ENCODE peak calls at places on chromosome 7, in five cellular contexts. One of them, this sample, is unnamed.

GRCh38 chr7:38211940-38212339 is 33.9 kb downstream of the STARD3NL start:
- DNase-seq in K562: no peak
- DNase-seq in GM12878: no peak
- DNase-seq in HepG2: no peak
- DNase-seq in H1: no peak
- DNase-seq in this sample: no peak

GRCh38 chr7:94394399-94395140 is at the start of gene COL1A2:
- DNase-seq in K562: peak
- DNase-seq in GM12878: no peak
- DNase-seq in H1: no peak
- DNase-seq in HepG2: no peak
- DNase-seq in this sample: peak

GRCh38 chr7:1557006-1557405 is 1.0 kb upstream of the TMEM184A start:
- DNase-seq in HepG2: no peak
- DNase-seq in H1: no peak
- DNase-seq in GM12878: no peak
- DNase-seq in K562: no peak
- DNase-seq in this sample: no peak

GRCh38 chr7:71239517-71239916 is 107.6 kb downstream of the GALNT17 start:
- DNase-seq in H1: no peak
- DNase-seq in K562: no peak
- DNase-seq in GM12878: no peak
- DNase-seq in HepG2: no peak
- DNase-seq in this sample: no peak

GRCh38 chr7:78441737-78442136 is 643.2 kb downstream of the PHTF2 start:
- DNase-seq in HepG2: no peak
- DNase-seq in GM12878: no peak
- DNase-seq in K562: no peak
- DNase-seq in H1: no peak
- DNase-seq in this sample: peak

GRCh38 chr7:94216944-94217461 is 177.7 kb upstream of the COL1A2 start:
- DNase-seq in K562: no peak
- DNase-seq in HepG2: no peak
- DNase-seq in GM12878: no peak
- DNase-seq in H1: no peak
- DNase-seq in this sample: no peak

GRCh38 chr7:143405671-143406352 is 2.8 kb downstream of the EPHA1 start:
- DNase-seq in H1: peak
- DNase-seq in GM12878: no peak
- DNase-seq in K562: no peak
- DNase-seq in HepG2: no peak
- DNase-seq in this sample: peak

GRCh38 chr7:17939670-17940301 is 508 bp downstream of the SNX13 start:
- DNase-seq in H1: no peak
- DNase-seq in GM12878: no peak
- DNase-seq in HepG2: peak
- DNase-seq in K562: peak
- DNase-seq in this sample: peak

GRCh38 chr7:80273327-80273726 is 138.7 kb downstream of the GNAI1 start:
- DNase-seq in K562: no peak
- DNase-seq in GM12878: no peak
- DNase-seq in HepG2: no peak
- DNase-seq in H1: no peak
- DNase-seq in this sample: no peak

GRCh38 chr7:158945514-158945913 is 89.2 kb downstream of the DYNC2I1 start:
- DNase-seq in HepG2: no peak
- DNase-seq in K562: no peak
- DNase-seq in H1: no peak
- DNase-seq in GM12878: no peak
- DNase-seq in this sample: peak

GRCh38 chr7:95046494-95047240 is 139.3 kb downstream of the PPP1R9A start:
- DNase-seq in K562: no peak
- DNase-seq in H1: no peak
- DNase-seq in GM12878: no peak
- DNase-seq in HepG2: no peak
- DNase-seq in this sample: no peak

GRCh38 chr7:20121404-20121803 is 95.8 kb downstream of the MACC1 start:
- DNase-seq in H1: no peak
- DNase-seq in HepG2: no peak
- DNase-seq in GM12878: no peak
- DNase-seq in K562: no peak
- DNase-seq in this sample: no peak

GRCh38 chr7:155408657-155409586 is 49.0 kb upstream of the EN2 start:
- DNase-seq in H1: no peak
- DNase-seq in HepG2: peak
- DNase-seq in GM12878: no peak
- DNase-seq in K562: no peak
- DNase-seq in this sample: peak

GRCh38 chr7:157650801-157651200 is 314.0 kb downstream of the DNAJB6 start:
- DNase-seq in K562: no peak
- DNase-seq in GM12878: no peak
- DNase-seq in HepG2: no peak
- DNase-seq in H1: no peak
- DNase-seq in this sample: no peak

GRCh38 chr7:139340037-139340807 is 915 bp upstream of the FMC1 start:
- DNase-seq in HepG2: peak
- DNase-seq in H1: peak
- DNase-seq in K562: peak
- DNase-seq in GM12878: peak
- DNase-seq in this sample: peak

GRCh38 chr7:151249034-151249731 is 689 bp upstream of the SMARCD3 start:
- DNase-seq in GM12878: no peak
- DNase-seq in HepG2: no peak
- DNase-seq in K562: peak
- DNase-seq in H1: no peak
- DNase-seq in this sample: peak

GRCh38 chr7:82624337-82624736 is 180.8 kb upstream of the CACNA2D1 start:
- DNase-seq in K562: no peak
- DNase-seq in H1: no peak
- DNase-seq in HepG2: no peak
- DNase-seq in GM12878: no peak
- DNase-seq in this sample: no peak

GRCh38 chr7:134174797-134175261 is 47.7 kb downstream of the LRGUK start:
- DNase-seq in HepG2: peak
- DNase-seq in K562: peak
- DNase-seq in H1: no peak
- DNase-seq in GM12878: peak
- DNase-seq in this sample: no peak

GRCh38 chr7:25369794-25370193 is 141.5 kb upstream of the NPVF start:
- DNase-seq in HepG2: no peak
- DNase-seq in K562: no peak
- DNase-seq in H1: no peak
- DNase-seq in GM12878: no peak
- DNase-seq in this sample: no peak

GRCh38 chr7:158317238-158318205 is 270.1 kb downstream of the PTPRN2 start:
- DNase-seq in H1: peak
- DNase-seq in GM12878: no peak
- DNase-seq in K562: no peak
- DNase-seq in HepG2: no peak
- DNase-seq in this sample: peak

GRCh38 chr7:52831321-52831720 is 204.1 kb upstream of the POM121L12 start:
- DNase-seq in H1: no peak
- DNase-seq in K562: no peak
- DNase-seq in GM12878: no peak
- DNase-seq in HepG2: no peak
- DNase-seq in this sample: no peak

GRCh38 chr7:25215694-25216335 is 12.5 kb downstream of the NPVF start:
- DNase-seq in H1: no peak
- DNase-seq in K562: peak
- DNase-seq in HepG2: no peak
- DNase-seq in GM12878: no peak
- DNase-seq in this sample: peak

GRCh38 chr7:132351858-132352539 is 224.3 kb downstream of the PLXNA4 start:
- DNase-seq in H1: no peak
- DNase-seq in HepG2: no peak
- DNase-seq in GM12878: no peak
- DNase-seq in K562: no peak
- DNase-seq in this sample: no peak

GRCh38 chr7:37395618-37396259 is 52.9 kb downstream of the ELMO1 start:
- DNase-seq in H1: no peak
- DNase-seq in GM12878: no peak
- DNase-seq in HepG2: no peak
- DNase-seq in K562: no peak
- DNase-seq in this sample: no peak

GRCh38 chr7:108809356-108809755 is 239.7 kb downstream of the DNAJB9 start:
- DNase-seq in HepG2: no peak
- DNase-seq in GM12878: no peak
- DNase-seq in K562: no peak
- DNase-seq in H1: no peak
- DNase-seq in this sample: no peak

GRCh38 chr7:47485640-47486435 is 96.1 kb downstream of the TNS3 start:
- DNase-seq in K562: no peak
- DNase-seq in HepG2: no peak
- DNase-seq in GM12878: no peak
- DNase-seq in H1: no peak
- DNase-seq in this sample: no peak

GRCh38 chr7:41834805-41835694 is 132.2 kb upstream of the INHBA start:
- DNase-seq in K562: no peak
- DNase-seq in GM12878: no peak
- DNase-seq in HepG2: no peak
- DNase-seq in H1: no peak
- DNase-seq in this sample: no peak

GRCh38 chr7:121493553-121493952 is 97.4 kb upstream of the FAM3C start:
- DNase-seq in HepG2: no peak
- DNase-seq in H1: no peak
- DNase-seq in K562: no peak
- DNase-seq in GM12878: no peak
- DNase-seq in this sample: no peak

GRCh38 chr7:12494354-12495024 is 76.0 kb upstream of the SCIN start:
- DNase-seq in K562: peak
- DNase-seq in H1: no peak
- DNase-seq in GM12878: no peak
- DNase-seq in HepG2: no peak
- DNase-seq in this sample: peak

GRCh38 chr7:155066417-155066950 is 3.6 kb upstream of the HTR5A start:
- DNase-seq in K562: no peak
- DNase-seq in H1: no peak
- DNase-seq in GM12878: no peak
- DNase-seq in HepG2: no peak
- DNase-seq in this sample: peak

GRCh38 chr7:39588401-39588800 is 22.2 kb downstream of the YAE1 start:
- DNase-seq in GM12878: no peak
- DNase-seq in K562: no peak
- DNase-seq in H1: no peak
- DNase-seq in HepG2: no peak
- DNase-seq in this sample: no peak
- TF ChIP-seq CREB1 in GM12878: no peak
- TF ChIP-seq CREB1 in K562: no peak
- TF ChIP-seq CREB1 in H1: no peak
- TF ChIP-seq CREB1 in HepG2: no peak
- TF ChIP-seq CREB1 in this sample: no peak

GRCh38 chr7:92644406-92645113 is 54.4 kb upstream of the FAM133B start:
- DNase-seq in GM12878: no peak
- DNase-seq in HepG2: no peak
- DNase-seq in H1: no peak
- DNase-seq in K562: no peak
- DNase-seq in this sample: no peak

GRCh38 chr7:92646966-92647625 is 56.9 kb upstream of the FAM133B start:
- DNase-seq in HepG2: no peak
- DNase-seq in GM12878: no peak
- DNase-seq in K562: no peak
- DNase-seq in H1: no peak
- DNase-seq in this sample: no peak

GRCh38 chr7:92645114-92645497 is 54.9 kb upstream of the FAM133B start:
- DNase-seq in HepG2: no peak
- DNase-seq in H1: no peak
- DNase-seq in GM12878: no peak
- DNase-seq in K562: no peak
- DNase-seq in this sample: no peak

GRCh38 chr7:92643821-92644220 is 53.6 kb upstream of the FAM133B start:
- DNase-seq in K562: no peak
- DNase-seq in HepG2: no peak
- DNase-seq in GM12878: no peak
- DNase-seq in H1: no peak
- DNase-seq in this sample: no peak

DNA sequence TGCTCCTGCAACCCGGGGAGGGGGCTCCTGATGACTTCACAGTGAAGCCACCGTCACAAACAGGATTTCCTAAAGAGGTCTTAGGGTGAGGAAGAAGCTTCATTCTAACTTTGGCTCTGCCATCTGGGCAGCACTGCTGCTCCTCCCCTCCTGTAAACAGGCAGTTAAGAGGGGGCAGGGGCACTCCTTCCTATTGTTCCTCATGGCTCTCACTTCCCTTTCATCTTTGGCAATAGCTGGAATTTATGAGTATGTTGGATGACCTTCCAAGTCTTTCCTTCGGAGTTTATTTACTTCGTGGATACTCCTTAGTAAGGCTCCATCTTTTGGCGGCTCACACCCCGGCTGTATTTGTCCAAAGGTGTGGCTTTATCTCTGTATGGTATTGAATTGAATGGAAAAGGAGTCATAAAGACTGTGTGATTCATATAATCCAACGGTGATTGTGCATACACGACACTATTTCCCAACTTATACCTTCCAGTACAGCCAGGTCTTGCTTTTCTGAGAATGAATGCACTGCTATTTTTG is 55.4 kb upstream of the FAM133B start:
- DNase-seq in GM12878: no peak
- DNase-seq in H1: no peak
- DNase-seq in HepG2: peak
- DNase-seq in K562: no peak
- DNase-seq in this sample: no peak
- H2AFZ ChIP-seq in GM12878: no peak
- H2AFZ ChIP-seq in H1: no peak
- H2AFZ ChIP-seq in HepG2: no peak
- H2AFZ ChIP-seq in K562: no peak
- H2AFZ ChIP-seq in this sample: no peak

GRCh38 chr7:27165655-27166474 is 528 bp upstream of the HOXA9 start:
- DNase-seq in H1: no peak
- DNase-seq in HepG2: no peak
- DNase-seq in K562: no peak
- DNase-seq in GM12878: no peak
- DNase-seq in this sample: peak
- TF ChIP-seq CREB1 in H1: no peak
- TF ChIP-seq CREB1 in HepG2: no peak
- TF ChIP-seq CREB1 in K562: no peak
- TF ChIP-seq CREB1 in GM12878: no peak
- TF ChIP-seq CREB1 in this sample: no peak

DNA sequence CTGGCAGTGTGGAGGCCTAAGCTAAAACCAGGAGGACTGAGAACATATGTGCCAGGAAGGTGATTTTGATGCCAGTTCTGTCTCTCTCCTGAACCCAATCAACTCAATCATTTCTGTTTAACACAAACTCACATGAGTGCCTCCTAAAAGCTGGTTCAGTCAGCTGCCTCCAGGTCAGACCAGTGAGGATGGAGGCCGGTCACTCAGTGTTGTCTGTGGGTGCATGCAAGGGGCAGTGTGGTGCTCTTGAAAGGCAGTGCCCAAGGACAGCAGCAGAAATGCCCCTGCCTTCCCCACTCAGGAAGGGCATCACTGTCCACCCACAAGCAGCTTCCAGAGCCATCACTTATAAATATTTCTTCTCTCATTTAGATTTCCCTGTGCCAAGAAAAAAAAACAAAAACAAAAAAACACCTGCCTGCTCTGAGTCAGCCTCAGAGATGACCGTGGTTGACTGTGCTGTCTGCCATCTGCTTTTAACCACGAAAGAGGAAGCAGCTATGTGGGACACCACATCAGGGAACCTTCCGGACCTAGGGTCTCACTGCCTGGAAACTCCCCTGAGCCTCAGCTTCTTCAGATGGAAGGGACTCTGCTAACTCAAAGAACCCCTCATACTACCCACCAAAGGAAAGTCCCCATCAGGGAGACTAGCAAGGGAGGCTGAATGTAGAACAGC is 39.1 kb downstream of the VOPP1 start:
- DNase-seq in GM12878: peak
- DNase-seq in K562: no peak
- DNase-seq in HepG2: no peak
- DNase-seq in H1: no peak
- DNase-seq in this sample: no peak
- H2AFZ ChIP-seq in GM12878: no peak
- H2AFZ ChIP-seq in K562: no peak
- H2AFZ ChIP-seq in HepG2: no peak
- H2AFZ ChIP-seq in H1: no peak
- H2AFZ ChIP-seq in this sample: no peak

This sample was measured in GM23338.